ENCODE peak calls at places on chromosomes 13 and 19, in nine cellular contexts. One of them, this sample, is unnamed.

GRCh38 chr19:14381689-14382474 is 638 bp downstream of the ADGRE5 start:
- DNase-seq in effector CD4-positive, alpha-beta T cell: peak; percentile 79
- DNase-seq in NCI-H774: no peak
- DNase-seq in GOT3: no peak
- DNase-seq in stimulated activated CD4-positive, alpha-beta T cell treated with anti-CD3 and anti-CD28 coated beads, Interleukin-15, amount 100 ng/mL, for 1 hour: peak; percentile 51
- DNase-seq in cerebellar nuclear complex: no peak
- DNase-seq in Calu3: peak; percentile 71
- DNase-seq in activated CD4-positive, alpha-beta T cell treated with anti-CD3 and anti-CD28 coated beads for 48 hours: peak; percentile 78
- DNase-seq in activated T-helper 1 cell treated with anti-CD3 and anti-CD28 coated beads, Interleukin-12 subunit alpha, Interleukin-12 subunit beta, Interleukin-2, Interleukin-4 antibody, amounts not matched to agents 30 ng/mL and 10 ng/mL and 1 ng/mL, durations not matched to agents 14 hours and 24 hours and 36 hours: peak; percentile 83
- DNase-seq in this sample: peak; percentile 63

GRCh38 chr19:57135797-57136196 is 9.2 kb downstream of the ZIM3 start:
- DNase-seq in effector CD4-positive, alpha-beta T cell: no peak
- DNase-seq in NCI-H774: no peak
- DNase-seq in GOT3: no peak
- DNase-seq in stimulated activated CD4-positive, alpha-beta T cell treated with anti-CD3 and anti-CD28 coated beads, Interleukin-15, amount 100 ng/mL, for 1 hour: no peak
- DNase-seq in cerebellar nuclear complex: no peak
- DNase-seq in Calu3: no peak
- DNase-seq in activated CD4-positive, alpha-beta T cell treated with anti-CD3 and anti-CD28 coated beads for 48 hours: no peak
- DNase-seq in activated T-helper 1 cell treated with anti-CD3 and anti-CD28 coated beads, Interleukin-12 subunit alpha, Interleukin-12 subunit beta, Interleukin-2, Interleukin-4 antibody, amounts not matched to agents 30 ng/mL and 10 ng/mL and 1 ng/mL, durations not matched to agents 14 hours and 24 hours and 36 hours: no peak
- DNase-seq in this sample: no peak

GRCh38 chr13:60412909-60413616 is 16.0 kb downstream of the TDRD3 start:
- DNase-seq in effector CD4-positive, alpha-beta T cell: no peak
- DNase-seq in NCI-H774: no peak
- DNase-seq in GOT3: no peak
- DNase-seq in stimulated activated CD4-positive, alpha-beta T cell treated with anti-CD3 and anti-CD28 coated beads, Interleukin-15, amount 100 ng/mL, for 1 hour: no peak
- DNase-seq in cerebellar nuclear complex: no peak
- DNase-seq in Calu3: no peak
- DNase-seq in activated CD4-positive, alpha-beta T cell treated with anti-CD3 and anti-CD28 coated beads for 48 hours: no peak
- DNase-seq in activated T-helper 1 cell treated with anti-CD3 and anti-CD28 coated beads, Interleukin-12 subunit alpha, Interleukin-12 subunit beta, Interleukin-2, Interleukin-4 antibody, amounts not matched to agents 30 ng/mL and 10 ng/mL and 1 ng/mL, durations not matched to agents 14 hours and 24 hours and 36 hours: no peak
- DNase-seq in this sample: no peak

GRCh38 chr13:66618702-66619101 is 611.4 kb downstream of the PCDH9 start:
- DNase-seq in effector CD4-positive, alpha-beta T cell: no peak
- DNase-seq in NCI-H774: no peak
- DNase-seq in GOT3: no peak
- DNase-seq in stimulated activated CD4-positive, alpha-beta T cell treated with anti-CD3 and anti-CD28 coated beads, Interleukin-15, amount 100 ng/mL, for 1 hour: no peak
- DNase-seq in cerebellar nuclear complex: no peak
- DNase-seq in Calu3: no peak
- DNase-seq in activated CD4-positive, alpha-beta T cell treated with anti-CD3 and anti-CD28 coated beads for 48 hours: no peak
- DNase-seq in activated T-helper 1 cell treated with anti-CD3 and anti-CD28 coated beads, Interleukin-12 subunit alpha, Interleukin-12 subunit beta, Interleukin-2, Interleukin-4 antibody, amounts not matched to agents 30 ng/mL and 10 ng/mL and 1 ng/mL, durations not matched to agents 14 hours and 24 hours and 36 hours: no peak
- DNase-seq in this sample: peak; percentile 42

GRCh38 chr19:22052644-22053013 is 345 bp downstream of the ZNF257 start:
- DNase-seq in effector CD4-positive, alpha-beta T cell: no peak
- DNase-seq in NCI-H774: peak; percentile 22
- DNase-seq in GOT3: no peak
- DNase-seq in stimulated activated CD4-positive, alpha-beta T cell treated with anti-CD3 and anti-CD28 coated beads, Interleukin-15, amount 100 ng/mL, for 1 hour: no peak
- DNase-seq in cerebellar nuclear complex: no peak
- DNase-seq in Calu3: peak; percentile 1
- DNase-seq in activated CD4-positive, alpha-beta T cell treated with anti-CD3 and anti-CD28 coated beads for 48 hours: peak; percentile 29
- DNase-seq in activated T-helper 1 cell treated with anti-CD3 and anti-CD28 coated beads, Interleukin-12 subunit alpha, Interleukin-12 subunit beta, Interleukin-2, Interleukin-4 antibody, amounts not matched to agents 30 ng/mL and 10 ng/mL and 1 ng/mL, durations not matched to agents 14 hours and 24 hours and 36 hours: no peak
- DNase-seq in this sample: no peak

GRCh38 chr13:80336335-80336734 is 4.6 kb downstream of the SPRY2 start:
- DNase-seq in effector CD4-positive, alpha-beta T cell: no peak
- DNase-seq in NCI-H774: no peak
- DNase-seq in GOT3: no peak
- DNase-seq in stimulated activated CD4-positive, alpha-beta T cell treated with anti-CD3 and anti-CD28 coated beads, Interleukin-15, amount 100 ng/mL, for 1 hour: no peak
- DNase-seq in cerebellar nuclear complex: no peak
- DNase-seq in Calu3: no peak
- DNase-seq in activated CD4-positive, alpha-beta T cell treated with anti-CD3 and anti-CD28 coated beads for 48 hours: no peak
- DNase-seq in activated T-helper 1 cell treated with anti-CD3 and anti-CD28 coated beads, Interleukin-12 subunit alpha, Interleukin-12 subunit beta, Interleukin-2, Interleukin-4 antibody, amounts not matched to agents 30 ng/mL and 10 ng/mL and 1 ng/mL, durations not matched to agents 14 hours and 24 hours and 36 hours: no peak
- DNase-seq in this sample: peak; percentile 65

GRCh38 chr13:45695198-45695730 is 6.9 kb upstream of the CBY2 start:
- DNase-seq in effector CD4-positive, alpha-beta T cell: no peak
- DNase-seq in NCI-H774: no peak
- DNase-seq in GOT3: no peak
- DNase-seq in stimulated activated CD4-positive, alpha-beta T cell treated with anti-CD3 and anti-CD28 coated beads, Interleukin-15, amount 100 ng/mL, for 1 hour: no peak
- DNase-seq in cerebellar nuclear complex: no peak
- DNase-seq in Calu3: no peak
- DNase-seq in activated CD4-positive, alpha-beta T cell treated with anti-CD3 and anti-CD28 coated beads for 48 hours: peak; percentile 42
- DNase-seq in activated T-helper 1 cell treated with anti-CD3 and anti-CD28 coated beads, Interleukin-12 subunit alpha, Interleukin-12 subunit beta, Interleukin-2, Interleukin-4 antibody, amounts not matched to agents 30 ng/mL and 10 ng/mL and 1 ng/mL, durations not matched to agents 14 hours and 24 hours and 36 hours: no peak
- DNase-seq in this sample: no peak

GRCh38 chr19:16877581-16877980 is 11.2 kb upstream of the F2RL3 start:
- DNase-seq in effector CD4-positive, alpha-beta T cell: no peak
- DNase-seq in NCI-H774: no peak
- DNase-seq in GOT3: no peak
- DNase-seq in stimulated activated CD4-positive, alpha-beta T cell treated with anti-CD3 and anti-CD28 coated beads, Interleukin-15, amount 100 ng/mL, for 1 hour: no peak
- DNase-seq in cerebellar nuclear complex: no peak
- DNase-seq in Calu3: no peak
- DNase-seq in activated CD4-positive, alpha-beta T cell treated with anti-CD3 and anti-CD28 coated beads for 48 hours: no peak
- DNase-seq in activated T-helper 1 cell treated with anti-CD3 and anti-CD28 coated beads, Interleukin-12 subunit alpha, Interleukin-12 subunit beta, Interleukin-2, Interleukin-4 antibody, amounts not matched to agents 30 ng/mL and 10 ng/mL and 1 ng/mL, durations not matched to agents 14 hours and 24 hours and 36 hours: no peak
- DNase-seq in this sample: no peak

GRCh38 chr19:27652281-27652680 is 1560.7 kb downstream of the UQCRFS1 start:
- DNase-seq in effector CD4-positive, alpha-beta T cell: no peak
- DNase-seq in NCI-H774: no peak
- DNase-seq in GOT3: no peak
- DNase-seq in stimulated activated CD4-positive, alpha-beta T cell treated with anti-CD3 and anti-CD28 coated beads, Interleukin-15, amount 100 ng/mL, for 1 hour: no peak
- DNase-seq in cerebellar nuclear complex: no peak
- DNase-seq in Calu3: no peak
- DNase-seq in activated CD4-positive, alpha-beta T cell treated with anti-CD3 and anti-CD28 coated beads for 48 hours: no peak
- DNase-seq in activated T-helper 1 cell treated with anti-CD3 and anti-CD28 coated beads, Interleukin-12 subunit alpha, Interleukin-12 subunit beta, Interleukin-2, Interleukin-4 antibody, amounts not matched to agents 30 ng/mL and 10 ng/mL and 1 ng/mL, durations not matched to agents 14 hours and 24 hours and 36 hours: no peak
- DNase-seq in this sample: no peak

GRCh38 chr13:114048463-114048862 is 74.6 kb upstream of the C13orf46 start:
- DNase-seq in effector CD4-positive, alpha-beta T cell: no peak
- DNase-seq in NCI-H774: no peak
- DNase-seq in GOT3: no peak
- DNase-seq in stimulated activated CD4-positive, alpha-beta T cell treated with anti-CD3 and anti-CD28 coated beads, Interleukin-15, amount 100 ng/mL, for 1 hour: no peak
- DNase-seq in cerebellar nuclear complex: no peak
- DNase-seq in Calu3: no peak
- DNase-seq in activated CD4-positive, alpha-beta T cell treated with anti-CD3 and anti-CD28 coated beads for 48 hours: no peak
- DNase-seq in activated T-helper 1 cell treated with anti-CD3 and anti-CD28 coated beads, Interleukin-12 subunit alpha, Interleukin-12 subunit beta, Interleukin-2, Interleukin-4 antibody, amounts not matched to agents 30 ng/mL and 10 ng/mL and 1 ng/mL, durations not matched to agents 14 hours and 24 hours and 36 hours: no peak
- DNase-seq in this sample: no peak

GRCh38 chr19:18311495-18311894 is 11.4 kb downstream of the LSM4 start:
- DNase-seq in effector CD4-positive, alpha-beta T cell: no peak
- DNase-seq in NCI-H774: no peak
- DNase-seq in GOT3: no peak
- DNase-seq in stimulated activated CD4-positive, alpha-beta T cell treated with anti-CD3 and anti-CD28 coated beads, Interleukin-15, amount 100 ng/mL, for 1 hour: no peak
- DNase-seq in cerebellar nuclear complex: no peak
- DNase-seq in Calu3: no peak
- DNase-seq in activated CD4-positive, alpha-beta T cell treated with anti-CD3 and anti-CD28 coated beads for 48 hours: no peak
- DNase-seq in activated T-helper 1 cell treated with anti-CD3 and anti-CD28 coated beads, Interleukin-12 subunit alpha, Interleukin-12 subunit beta, Interleukin-2, Interleukin-4 antibody, amounts not matched to agents 30 ng/mL and 10 ng/mL and 1 ng/mL, durations not matched to agents 14 hours and 24 hours and 36 hours: no peak
- DNase-seq in this sample: no peak